ENCODE peak calls at places on chromosomes 11 and 22, in four cellular contexts. One of them, this sample, is unnamed. For H3K36me3 and H3K9me3, the result is how much of the 10 kb centered on the place peaks cover.

GRCh38 chr11:28673687-28674431 is 565.7 kb downstream of the METTL15 start:
- DNase-seq in MM.1S: no peak
- DNase-seq in left ventricle myocardium inferior: no peak
- DNase-seq in IMR-90: peak
- DNase-seq in this sample: no peak

GRCh38 chr11:100808904-100809491 is 121.9 kb downstream of the ARHGAP42 start:
- DNase-seq in MM.1S: no peak
- DNase-seq in left ventricle myocardium inferior: no peak
- DNase-seq in IMR-90: peak
- DNase-seq in this sample: no peak

GRCh38 chr11:128686745-128687177 is 7.1 kb upstream of the FLI1 start:
- DNase-seq in left ventricle myocardium inferior: peak
- DNase-seq in MM.1S: peak
- DNase-seq in IMR-90: peak
- DNase-seq in this sample: no peak

GRCh38 chr11:80473562-80473961 is 1032.7 kb upstream of the TENM4 start:
- DNase-seq in MM.1S: peak
- DNase-seq in IMR-90: no peak
- DNase-seq in left ventricle myocardium inferior: no peak
- DNase-seq in this sample: no peak

GRCh38 chr11:102734650-102735049 is 9.9 kb upstream of the MMP8 start:
- DNase-seq in left ventricle myocardium inferior: no peak
- DNase-seq in IMR-90: no peak
- DNase-seq in MM.1S: no peak
- DNase-seq in this sample: no peak

GRCh38 chr11:117523680-117524079 is 196.0 kb downstream of the CEP164 start:
- DNase-seq in IMR-90: peak
- DNase-seq in left ventricle myocardium inferior: no peak
- DNase-seq in MM.1S: no peak
- DNase-seq in this sample: no peak

GRCh38 chr11:65430406-65431217 is 8.0 kb downstream of the NEAT1 start:
- DNase-seq in MM.1S: peak
- DNase-seq in IMR-90: peak
- DNase-seq in left ventricle myocardium inferior: no peak
- DNase-seq in this sample: peak

GRCh38 chr11:827861-828167 is at the start of gene CRACR2B:
- DNase-seq in left ventricle myocardium inferior: no peak
- DNase-seq in IMR-90: no peak
- DNase-seq in MM.1S: peak
- DNase-seq in this sample: no peak

GRCh38 chr11:77557553-77557952 is 32.2 kb upstream of the AQP11 start:
- DNase-seq in left ventricle myocardium inferior: no peak
- DNase-seq in MM.1S: peak
- DNase-seq in IMR-90: peak
- DNase-seq in this sample: no peak

GRCh38 chr11:105132716-105133511 is 6.7 kb downstream of the CARD18 start:
- DNase-seq in MM.1S: no peak
- DNase-seq in left ventricle myocardium inferior: no peak
- DNase-seq in IMR-90: peak
- DNase-seq in this sample: no peak

GRCh38 chr11:68146704-68147474 is 25.7 kb upstream of the CHKA start:
- DNase-seq in MM.1S: no peak
- DNase-seq in left ventricle myocardium inferior: no peak
- DNase-seq in IMR-90: peak
- DNase-seq in this sample: no peak

GRCh38 chr11:83072689-83073242 is 1.1 kb upstream of the RAB30 start:
- DNase-seq in MM.1S: no peak
- DNase-seq in IMR-90: no peak
- DNase-seq in left ventricle myocardium inferior: no peak
- DNase-seq in this sample: no peak

GRCh38 chr11:15101072-15101701 is 13.5 kb upstream of the INSC start:
- DNase-seq in left ventricle myocardium inferior: peak
- DNase-seq in MM.1S: peak
- DNase-seq in IMR-90: peak
- DNase-seq in this sample: peak

GRCh38 chr11:61854966-61855714 is 27.0 kb downstream of the FADS2 start:
- DNase-seq in MM.1S: no peak
- DNase-seq in IMR-90: no peak
- DNase-seq in left ventricle myocardium inferior: no peak
- DNase-seq in this sample: no peak
- H3K36me3 ChIP-seq in MM.1S: under half
- H3K36me3 ChIP-seq in IMR-90: under half
- H3K36me3 ChIP-seq in left ventricle myocardium inferior: under half
- H3K36me3 ChIP-seq in this sample: under half

GRCh38 chr11:17371614-17372013 is 16.8 kb downstream of the KCNJ11 start:
- DNase-seq in IMR-90: peak
- DNase-seq in left ventricle myocardium inferior: no peak
- DNase-seq in MM.1S: no peak
- DNase-seq in this sample: no peak
- H3K9me3 ChIP-seq in IMR-90: under half
- H3K9me3 ChIP-seq in left ventricle myocardium inferior: half or more
- H3K9me3 ChIP-seq in MM.1S: under half
- H3K9me3 ChIP-seq in this sample: half or more

GRCh38 chr22:24323695-24324094 is 53.1 kb downstream of the SPECC1L start:
- DNase-seq in IMR-90: no peak
- DNase-seq in left ventricle myocardium inferior: no peak
- DNase-seq in MM.1S: no peak
- DNase-seq in this sample: no peak
- H3K36me3 ChIP-seq in IMR-90: under half
- H3K36me3 ChIP-seq in left ventricle myocardium inferior: half or more
- H3K36me3 ChIP-seq in MM.1S: under half
- H3K36me3 ChIP-seq in this sample: under half

GRCh38 chr11:39809833-39810232 is 1649.6 kb downstream of the LRRC4C start:
- DNase-seq in IMR-90: no peak
- DNase-seq in MM.1S: no peak
- DNase-seq in left ventricle myocardium inferior: no peak
- DNase-seq in this sample: no peak
- H3K9me3 ChIP-seq in IMR-90: under half
- H3K9me3 ChIP-seq in MM.1S: under half
- H3K9me3 ChIP-seq in left ventricle myocardium inferior: half or more
- H3K9me3 ChIP-seq in this sample: under half